ENCODE peak calls at places on chromosomes 12 and 14, in seven cellular contexts. V, G, I, F, R, M and H are unnamed samples.

GRCh38 chr14:69980457-69981414 is 101.5 kb downstream of the SMOC1 start:
- DNase-seq in V (no peak), M (peak; percentile 48), I (no peak), R (no peak), F (no peak), G (no peak), H (no peak)

GRCh38 chr14:35515916-35516315 is 18.0 kb upstream of the INSM2 start:
- DNase-seq in I (no peak), R (no peak), V (no peak), G (no peak), F (no peak), M (no peak), H (no peak)

GRCh38 chr14:56810850-56811595 is 744 bp upstream of the OTX2 start:
- DNase-seq in F (no peak), R (no peak), M (no peak), I (no peak), G (no peak), V (no peak), H (no peak)

GRCh38 chr12:56877195-56878009 is 56.8 kb downstream of the SDR9C7 start:
- DNase-seq in F (no peak), M (no peak), I (no peak), G (no peak), V (no peak), R (no peak), H (no peak)

GRCh38 chr12:21710944-21711343 is 53.3 kb upstream of the LDHB start:
- DNase-seq in G (no peak), M (peak; percentile 19), F (no peak), R (no peak), V (no peak), I (peak; percentile 68), H (peak; percentile 11)

GRCh38 chr14:104213301-104214034 is 75.1 kb downstream of the KIF26A start:
- DNase-seq in M (no peak), V (no peak), F (no peak), I (no peak), G (no peak), R (no peak), H (no peak)

GRCh38 chr14:61611880-61612630 is 83.3 kb upstream of the HIF1A start:
- DNase-seq in V (no peak), R (no peak), F (no peak), I (no peak), M (no peak), G (no peak), H (no peak)

GRCh38 chr14:30990766-30991165 is 34.7 kb upstream of the AP4S1 start:
- DNase-seq in M (no peak), G (no peak), V (no peak), R (no peak), I (peak; percentile 31), F (no peak), H (no peak)

GRCh38 chr12:106288134-106288509 is 14.4 kb upstream of the TCP11L2 start:
- DNase-seq in I (no peak), V (no peak), M (no peak), G (no peak), F (no peak), R (no peak), H (no peak)

GRCh38 chr12:71045781-71046180 is 112.0 kb downstream of the TSPAN8 start:
- DNase-seq in V (no peak), F (no peak), I (peak; percentile 76), G (no peak), R (no peak), M (peak; percentile 78), H (peak; percentile 27)

GRCh38 chr12:122978507-122978955 is 1.9 kb upstream of the ARL6IP4 start:
- DNase-seq in M (no peak), I (no peak), V (no peak), G (no peak), F (no peak), R (no peak), H (no peak)

GRCh38 chr12:122977655-122978392 is 2.7 kb upstream of the ARL6IP4 start:
- DNase-seq in F (no peak), M (no peak), V (no peak), R (no peak), G (no peak), I (no peak), H (no peak)

GRCh38 chr12:122980192-122981035 is at the start of gene ARL6IP4:
- DNase-seq in M (peak; percentile 67), V (peak; percentile 45), G (peak; percentile 50), F (peak; percentile 69), I (peak; percentile 61), R (no peak), H (peak; percentile 24)

GRCh38 chr12:122979908-122980191 is 631 bp upstream of the ARL6IP4 start:
- DNase-seq in G (no peak), R (no peak), F (no peak), V (no peak), M (no peak), I (peak; percentile 37), H (no peak)

GRCh38 chr12:122979001-122979907 is 1.2 kb upstream of the ARL6IP4 start:
- DNase-seq in M (no peak), I (no peak), G (no peak), V (no peak), F (no peak), R (no peak), H (no peak)
- H3K4me3 ChIP-seq in M (peak overlapping the region; percentile 85), I (peak overlapping the region; percentile 86), G (peak overlapping the region; percentile 88), V (peak overlapping the region; percentile 85), F (peak overlapping the region; percentile 99), R (peak overlapping the region; percentile 80), H (peak overlapping the region; percentile 80)

GRCh38 chr14:100069161-100069800 is 4.1 kb downstream of the EVL start:
- DNase-seq in I (no peak), F (no peak), R (no peak), V (peak; percentile 87), G (no peak), M (no peak), H (no peak)
- H3K4me3 ChIP-seq in I (no peak overlapping the region), F (no peak overlapping the region), R (no peak overlapping the region), V (no peak overlapping the region), G (peak overlapping the region; percentile 44), M (no peak overlapping the region), H (no peak overlapping the region)

DNA sequence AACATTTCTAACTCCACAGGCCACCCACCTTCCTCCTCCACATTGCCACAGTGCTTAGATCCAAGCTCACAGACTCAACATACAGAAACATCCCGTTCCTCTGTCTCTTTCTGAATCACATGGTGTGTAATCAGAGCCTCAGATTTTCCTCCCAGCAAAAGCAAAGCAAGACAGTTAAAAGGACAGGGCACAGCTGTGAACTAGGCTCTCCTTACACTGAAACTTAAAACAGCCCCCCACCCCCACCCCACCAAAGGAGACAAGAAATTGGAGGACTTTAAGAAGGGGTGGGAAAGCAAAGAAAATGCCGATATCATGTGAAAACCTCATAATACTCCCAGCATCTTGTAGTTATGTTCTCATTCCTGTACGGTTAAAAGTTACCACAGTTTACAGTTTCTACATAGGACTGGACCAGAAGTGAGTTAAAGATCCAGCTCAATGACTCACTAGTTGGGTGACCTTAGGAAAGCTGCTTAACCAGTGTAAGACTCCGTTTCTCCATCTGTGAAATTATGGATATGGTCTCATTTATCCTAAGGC is 4.8 kb downstream of the YBX3 start:
- DNase-seq in I (peak; percentile 81), F (no peak), M (peak; percentile 44), R (peak; percentile 52), G (no peak), V (no peak), H (peak; percentile 60)
- H3K4me3 ChIP-seq in I (peak overlapping the region; percentile 22), F (peak overlapping the region; percentile 96), M (peak overlapping the region; percentile 98), R (peak overlapping the region; percentile 2), G (no peak overlapping the region), V (no peak overlapping the region), H (peak overlapping the region; percentile 9)

DNA sequence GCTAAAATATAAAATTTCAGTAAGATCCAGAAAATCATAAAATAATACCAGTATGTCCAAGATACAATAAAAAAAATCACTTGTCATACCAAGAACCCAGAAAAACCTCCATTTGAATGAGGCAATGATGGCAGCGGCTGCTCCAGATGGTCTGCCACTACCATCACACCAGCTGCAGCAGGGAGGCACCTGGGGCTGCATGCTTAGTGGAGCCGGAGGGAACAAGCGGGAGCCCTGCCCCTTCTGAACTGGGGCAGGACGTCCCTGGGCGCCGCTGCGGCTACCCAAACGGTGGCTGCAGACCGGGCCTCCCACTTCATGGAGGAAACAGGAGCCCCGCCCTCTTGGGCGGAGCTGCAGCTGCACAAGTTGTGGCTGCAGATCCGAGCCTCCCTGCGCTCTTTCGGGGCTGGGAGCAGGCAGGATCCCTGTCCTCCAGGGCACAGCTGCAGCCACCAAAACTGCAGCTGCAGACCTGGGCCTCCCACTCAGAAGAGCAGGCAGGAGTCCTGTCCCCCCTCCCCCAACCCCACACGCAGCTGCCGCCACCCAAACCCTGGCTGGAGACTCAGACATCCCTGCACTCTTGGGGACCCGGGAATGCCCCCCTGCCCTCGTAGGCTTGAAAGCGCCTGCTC is 36.1 kb upstream of the OR5AU1 start:
- DNase-seq in F (peak; percentile 76), R (no peak), G (peak; percentile 63), I (peak; percentile 41), M (peak; percentile 57), V (peak; percentile 69), H (no peak)
- H3K4me3 ChIP-seq in F (peak overlapping the region; percentile 57), R (peak overlapping the region; percentile 30), G (peak overlapping the region; percentile 47), I (peak overlapping the region; percentile 34), M (peak overlapping the region; percentile 39), V (no peak overlapping the region), H (peak overlapping the region; percentile 29)

GRCh38 chr12:91774471-91774921 is 371.1 kb downstream of the BTG1 start:
- DNase-seq in F (no peak), G (no peak), R (no peak), M (peak; percentile 59), V (no peak), I (peak; percentile 54), H (peak; percentile 51)
- H3K4me3 ChIP-seq in F (no peak overlapping the region), G (no peak overlapping the region), R (peak overlapping the region; percentile 14), M (peak overlapping the region; percentile 14), V (no peak overlapping the region), I (no peak overlapping the region), H (no peak overlapping the region)

GRCh38 chr14:74922752-74923401 is at the start of gene RPS6KL1:
- DNase-seq in F (peak; percentile 85), V (peak; percentile 66), I (peak; percentile 83), M (peak; percentile 89), R (no peak), G (peak; percentile 56), H (peak; percentile 67)

GRCh38 chr14:74924061-74924460 is 1.0 kb upstream of the RPS6KL1 start:
- DNase-seq in I (no peak), V (no peak), R (no peak), F (no peak), M (no peak), G (no peak), H (no peak)

GRCh38 chr14:74921053-74921620 is 1.9 kb downstream of the RPS6KL1 start:
- DNase-seq in M (no peak), F (no peak), V (no peak), I (no peak), G (no peak), R (no peak), H (no peak)

GRCh38 chr14:74920281-74920680 is 2.8 kb downstream of the RPS6KL1 start:
- DNase-seq in F (no peak), G (no peak), I (no peak), V (no peak), M (no peak), R (no peak), H (no peak)

GRCh38 chr14:74921987-74922751 is 891 bp downstream of the RPS6KL1 start:
- DNase-seq in G (no peak), I (no peak), R (no peak), F (no peak), V (no peak), M (no peak), H (no peak)
- H3K4me3 ChIP-seq in G (peak overlapping the region; percentile 56), I (no peak overlapping the region), R (peak overlapping the region; percentile 69), F (peak overlapping the region; percentile 84), V (no peak overlapping the region), M (peak overlapping the region; percentile 82), H (peak overlapping the region; percentile 71)